ENCODE peak calls at places on chromosomes 16 and 17, in ten cellular contexts. B is GM19239, K is kidney glomerular epithelial cell, H is hepatic stellate cell, A is GM20000, V is AG09319, W is NCI-H2081, U is iPS-NIHi11, R is renal cortical epithelial cell, E is T-helper 2 cell. D is an unnamed sample.

GRCh38 chr17:68248199-68248825 is 469 bp downstream of the AMZ2 start:
- DNase-seq in R (peak), A (peak), U (no peak), E (no peak), V (peak), B (no peak), K (no peak), W (peak), H (peak), D (no peak)

GRCh38 chr17:59465949-59466307 is 99.5 kb upstream of the DHX40 start:
- DNase-seq in R (no peak), A (no peak), W (no peak), E (no peak), V (no peak), U (no peak), H (no peak), B (no peak), K (no peak), D (no peak)

GRCh38 chr17:382644-383533 is 30.3 kb upstream of the RPH3AL start:
- DNase-seq in H (peak), R (peak), A (no peak), W (no peak), E (no peak), U (peak), V (no peak), K (peak), B (no peak), D (peak)

GRCh38 chr17:30278032-30278431 is 13.7 kb downstream of the BLMH start:
- DNase-seq in R (peak), B (no peak), H (no peak), E (no peak), V (peak), A (no peak), W (peak), K (no peak), U (no peak), D (peak)

GRCh38 chr16:88831838-88832237 is 20.1 kb upstream of the APRT start:
- DNase-seq in B (no peak), E (no peak), K (no peak), W (no peak), R (no peak), U (peak), V (no peak), A (no peak), H (no peak), D (peak)

GRCh38 chr16:66475232-66475631 is 48.1 kb downstream of the BEAN1 start:
- DNase-seq in W (no peak), H (no peak), U (no peak), V (no peak), E (no peak), R (no peak), A (no peak), B (no peak), K (no peak), D (no peak)

GRCh38 chr17:19645608-19646250 is 2.8 kb upstream of the ALDH3A2 start:
- DNase-seq in A (peak), E (no peak), B (peak), K (no peak), W (no peak), U (peak), H (no peak), V (no peak), R (no peak), D (peak)

GRCh38 chr17:81926451-81927144 is 937 bp downstream of the MAFG start:
- DNase-seq in U (peak), A (peak), V (peak), R (peak), H (peak), B (peak), E (no peak), W (peak), K (peak), D (peak)

GRCh38 chr17:75152971-75153853 is 1.1 kb downstream of the JPT1 start:
- DNase-seq in E (no peak), U (peak), W (peak), R (no peak), V (no peak), H (no peak), B (no peak), A (peak), K (peak), D (peak)

GRCh38 chr16:21950782-21951521 is 2.2 kb upstream of the UQCRC2 start:
- DNase-seq in H (peak), W (peak), B (no peak), E (no peak), A (peak), U (peak), V (no peak), K (peak), R (peak), D (peak)

GRCh38 chr17:32258383-32259121 is 7.1 kb upstream of the RHBDL3 start:
- DNase-seq in E (no peak), H (no peak), K (no peak), V (no peak), U (peak), W (no peak), R (no peak), B (no peak), A (no peak), D (no peak)